ENCODE peak calls at places on chromosome 9, in seven cellular contexts. T is midbrain, A is omental fat pad, J is MCF 10A, O is iris pigment epithelial cell, E is NCI-H460, S is fibroblast of pulmonary artery. X is an unnamed sample.

GRCh38 chr9:127178646-127179632 is 56.5 kb upstream of the ANGPTL2 start:
- DNase-seq in T (no peak), A (peak; percentile 18), J (no peak), O (no peak), E (no peak), S (no peak), X (peak; percentile 49)

GRCh38 chr9:38281917-38282316 is 110.6 kb upstream of the ALDH1B1 start:
- DNase-seq in T (no peak), A (no peak), J (no peak), O (no peak), E (no peak), S (no peak), X (no peak)

GRCh38 chr9:121750715-121751623 is 99.5 kb downstream of the DAB2IP start:
- DNase-seq in T (peak; percentile 83), A (no peak), J (no peak), O (no peak), E (no peak), S (no peak), X (no peak)

GRCh38 chr9:65411901-65412300 is 126.9 kb upstream of the FOXD4L5 start:
- DNase-seq in T (no peak), A (no peak), J (no peak), O (no peak), E (no peak), S (no peak), X (no peak)

GRCh38 chr9:114098660-114099522 is at the start of gene KIF12:
- DNase-seq in T (no peak), A (no peak), J (no peak), O (no peak), E (peak; percentile 21), S (no peak), X (no peak)

GRCh38 chr9:126642839-126643238 is 29.1 kb downstream of the LMX1B start:
- DNase-seq in T (no peak), A (no peak), J (no peak), O (no peak), E (no peak), S (no peak), X (no peak)

GRCh38 chr9:81969971-81970370 is 18.6 kb upstream of the SPATA31D1 start:
- DNase-seq in T (no peak), A (no peak), J (no peak), O (peak; percentile 7), E (no peak), S (peak; percentile 3), X (no peak)

GRCh38 chr9:86460211-86461002 is 106.2 kb upstream of the TUT7 start:
- DNase-seq in T (no peak), A (no peak), J (no peak), O (peak; percentile 17), E (no peak), S (peak; percentile 20), X (no peak)

GRCh38 chr9:87602933-87603643 is 105.4 kb downstream of the DAPK1 start:
- DNase-seq in T (no peak), A (no peak), J (no peak), O (no peak), E (no peak), S (no peak), X (no peak)

GRCh38 chr9:137506702-137507171 is 43.5 kb downstream of the PNPLA7 start:
- DNase-seq in T (no peak), A (no peak), J (no peak), O (peak; percentile 9), E (no peak), S (no peak), X (no peak)

GRCh38 chr9:38641985-38642864 is 21.8 kb upstream of the ANKRD18A start:
- DNase-seq in T (peak; percentile 82), A (no peak), J (peak; percentile 76), O (peak; percentile 60), E (peak; percentile 45), S (peak; percentile 80), X (no peak)

GRCh38 chr9:22141906-22142305 is 132.8 kb upstream of the CDKN2B start:
- DNase-seq in T (no peak), A (no peak), J (no peak), O (peak; percentile 54), E (no peak), S (peak; percentile 92), X (no peak)

GRCh38 chr9:132806723-132807421 is 71.2 kb downstream of the AK8 start:
- DNase-seq in T (no peak), A (no peak), J (no peak), O (peak; percentile 5), E (no peak), S (no peak), X (no peak)

GRCh38 chr9:2785060-2785459 is 58.8 kb downstream of the PUM3 start:
- DNase-seq in T (no peak), A (no peak), J (no peak), O (no peak), E (no peak), S (peak; percentile 34), X (no peak)

GRCh38 chr9:93630806-93631411 is 54.5 kb downstream of the PHF2 start:
- DNase-seq in T (no peak), A (no peak), J (no peak), O (no peak), E (no peak), S (no peak), X (no peak)

GRCh38 chr9:5041390-5042115 is 56.5 kb downstream of the JAK2 start:
- DNase-seq in T (no peak), A (no peak), J (no peak), O (no peak), E (no peak), S (no peak), X (peak; percentile 64)

X was measured in aorta.